ENCODE peak calls at places on chromosomes 5 and 9, in five cellular contexts. V is endothelial cell of umbilical vein, O is PC-9, Y is GM12878, T is PC-3. E is an unnamed sample. For H3K4me1, the result is how much of the 10 kb centered on the place peaks cover.

GRCh38 chr5:56637321-56637920 is 177.9 kb upstream of the MAP3K1 start:
- DNase-seq in V (peak), O (peak), Y (no peak), T (peak), E (no peak)

GRCh38 chr9:92234503-92234902 is 59.0 kb downstream of the IARS1 start:
- DNase-seq in V (no peak), O (no peak), Y (no peak), T (no peak), E (no peak)

GRCh38 chr5:68432682-68433081 is 217.1 kb downstream of the PIK3R1 start:
- DNase-seq in V (no peak), O (no peak), Y (no peak), T (peak), E (peak)

GRCh38 chr5:151721087-151721646 is 34.5 kb upstream of the SPARC start:
- DNase-seq in V (no peak), O (no peak), Y (peak), T (no peak), E (no peak)

GRCh38 chr9:15606667-15607472 is 54.0 kb downstream of the CCDC171 start:
- DNase-seq in V (peak), O (no peak), Y (no peak), T (peak), E (peak)

GRCh38 chr5:1718669-1719068 is 81.0 kb downstream of the MRPL36 start:
- DNase-seq in V (no peak), O (no peak), Y (no peak), T (peak), E (peak)

GRCh38 chr5:346229-346935 is 24.9 kb downstream of the AHRR start:
- DNase-seq in V (no peak), O (no peak), Y (no peak), T (no peak), E (no peak)

GRCh38 chr5:29853711-29854110 is 1339.8 kb upstream of the CDH6 start:
- DNase-seq in V (no peak), O (no peak), Y (no peak), T (no peak), E (no peak)

GRCh38 chr5:127011151-127011550 is 19.2 kb downstream of the MARCHF3 start:
- DNase-seq in V (no peak), O (no peak), Y (no peak), T (peak), E (no peak)

GRCh38 chr9:71652480-71652879 is 115.8 kb downstream of the CEMIP2 start:
- DNase-seq in V (no peak), O (no peak), Y (no peak), T (no peak), E (no peak)

GRCh38 chr9:116451500-116451899 is 235.6 kb upstream of the TRIM32 start:
- DNase-seq in V (no peak), O (no peak), Y (no peak), T (no peak), E (no peak)

GRCh38 chr5:173888473-173889135 is 455 bp downstream of the CPEB4 start:
- DNase-seq in V (peak), O (no peak), Y (no peak), T (peak), E (no peak)

GRCh38 chr5:134003064-134003956 is 1.5 kb downstream of the VDAC1 start:
- DNase-seq in V (no peak), O (no peak), Y (no peak), T (peak), E (no peak)

GRCh38 chr9:33782395-33783152 is 12.8 kb upstream of the PRSS3 start:
- DNase-seq in V (peak), O (no peak), Y (no peak), T (peak), E (no peak)

GRCh38 chr9:87160148-87161107 is 213.1 kb upstream of the GAS1 start:
- DNase-seq in V (no peak), O (no peak), Y (no peak), T (no peak), E (no peak)

GRCh38 chr9:129027685-129028191 is 393 bp downstream of the SH3GLB2 start:
- DNase-seq in V (peak), O (peak), Y (no peak), T (peak), E (no peak)

GRCh38 chr9:19284729-19285128 is 54.2 kb downstream of the DENND4C start:
- DNase-seq in V (no peak), O (no peak), Y (no peak), T (no peak), E (no peak)

GRCh38 chr5:132753135-132753987 is 6.1 kb downstream of the CCNI2 start:
- DNase-seq in V (no peak), O (no peak), Y (no peak), T (no peak), E (no peak)

GRCh38 chr5:168159425-168159824 is 132.0 kb upstream of the WWC1 start:
- DNase-seq in V (no peak), O (peak), Y (no peak), T (no peak), E (no peak)

GRCh38 chr5:151664694-151665583 is 21.8 kb downstream of the SPARC start:
- DNase-seq in V (peak), O (no peak), Y (no peak), T (no peak), E (no peak)

GRCh38 chr9:119289740-119290139 is 79.5 kb downstream of the BRINP1 start:
- DNase-seq in V (peak), O (no peak), Y (no peak), T (peak), E (no peak)

GRCh38 chr5:180688326-180689070 is 39.1 kb upstream of the FLT4 start:
- DNase-seq in V (no peak), O (no peak), Y (no peak), T (no peak), E (no peak)

GRCh38 chr9:8256880-8257279 is 457.3 kb upstream of the DMAC1 start:
- DNase-seq in V (no peak), O (no peak), Y (no peak), T (no peak), E (no peak)

GRCh38 chr5:126965061-126965475 is 65.3 kb downstream of the MARCHF3 start:
- DNase-seq in V (peak), O (peak), Y (peak), T (peak), E (no peak)

GRCh38 chr5:111722016-111722591 is 34.9 kb downstream of the NREP start:
- DNase-seq in V (no peak), O (no peak), Y (no peak), T (no peak), E (no peak)

GRCh38 chr9:132245465-132245864 is 83.6 kb downstream of the NTNG2 start:
- DNase-seq in V (no peak), O (no peak), Y (no peak), T (no peak), E (no peak)

GRCh38 chr5:124806857-124807196 is 60.4 kb upstream of the ZNF608 start:
- DNase-seq in V (no peak), O (no peak), Y (no peak), T (no peak), E (no peak)

GRCh38 chr5:139402561-139403158 is 1.2 kb downstream of the SPATA24 start:
- DNase-seq in V (no peak), O (no peak), Y (no peak), T (peak), E (peak)

GRCh38 chr5:37833990-37834389 is 5.9 kb downstream of the GDNF start:
- DNase-seq in V (no peak), O (no peak), Y (no peak), T (no peak), E (no peak)

GRCh38 chr5:43000198-43000840 is 39.8 kb downstream of the ANXA2R start:
- DNase-seq in V (no peak), O (peak), Y (no peak), T (no peak), E (no peak)

GRCh38 chr5:40834391-40834848 is 602 bp downstream of the RPL37 start:
- DNase-seq in V (peak), O (no peak), Y (no peak), T (no peak), E (no peak)

GRCh38 chr5:139390639-139391569 is 1.2 kb upstream of the MZB1 start:
- DNase-seq in V (no peak), O (no peak), Y (no peak), T (peak), E (no peak)

GRCh38 chr5:1183424-1184162 is 17.8 kb upstream of the SLC6A19 start:
- DNase-seq in V (no peak), O (no peak), Y (no peak), T (no peak), E (no peak)

GRCh38 chr5:62084391-62084790 is 221.6 kb upstream of the KIF2A start:
- DNase-seq in V (no peak), O (no peak), Y (no peak), T (no peak), E (no peak)

GRCh38 chr9:13144176-13144820 is 135.2 kb downstream of the MPDZ start:
- DNase-seq in V (peak), O (no peak), Y (no peak), T (no peak), E (no peak)

GRCh38 chr9:87152206-87152605 is 204.9 kb upstream of the GAS1 start:
- DNase-seq in V (no peak), O (no peak), Y (no peak), T (no peak), E (no peak)

GRCh38 chr9:119009253-119009652 is 360.0 kb downstream of the BRINP1 start:
- DNase-seq in V (no peak), O (no peak), Y (no peak), T (no peak), E (no peak)

GRCh38 chr9:109121218-109121796 is 1.6 kb upstream of the TMEM245 start:
- DNase-seq in V (no peak), O (no peak), Y (no peak), T (no peak), E (no peak)

GRCh38 chr5:1737790-1738405 is 61.7 kb downstream of the MRPL36 start:
- DNase-seq in V (peak), O (no peak), Y (peak), T (peak), E (peak)

GRCh38 chr9:120735009-120735408 is 20.7 kb upstream of the MEGF9 start:
- DNase-seq in V (peak), O (no peak), Y (no peak), T (no peak), E (no peak)
- H3K4me1 ChIP-seq in V (under half), O (half or more), Y (under half), T (under half), E (under half)

GRCh38 chr5:154474267-154474956 is 3.6 kb downstream of the HAND1 start:
- DNase-seq in V (no peak), O (no peak), Y (no peak), T (no peak), E (no peak)
- TF ChIP-seq EZH2 in V (peak), O (no peak), Y (no peak), T (no peak), E (no peak)

DNA sequence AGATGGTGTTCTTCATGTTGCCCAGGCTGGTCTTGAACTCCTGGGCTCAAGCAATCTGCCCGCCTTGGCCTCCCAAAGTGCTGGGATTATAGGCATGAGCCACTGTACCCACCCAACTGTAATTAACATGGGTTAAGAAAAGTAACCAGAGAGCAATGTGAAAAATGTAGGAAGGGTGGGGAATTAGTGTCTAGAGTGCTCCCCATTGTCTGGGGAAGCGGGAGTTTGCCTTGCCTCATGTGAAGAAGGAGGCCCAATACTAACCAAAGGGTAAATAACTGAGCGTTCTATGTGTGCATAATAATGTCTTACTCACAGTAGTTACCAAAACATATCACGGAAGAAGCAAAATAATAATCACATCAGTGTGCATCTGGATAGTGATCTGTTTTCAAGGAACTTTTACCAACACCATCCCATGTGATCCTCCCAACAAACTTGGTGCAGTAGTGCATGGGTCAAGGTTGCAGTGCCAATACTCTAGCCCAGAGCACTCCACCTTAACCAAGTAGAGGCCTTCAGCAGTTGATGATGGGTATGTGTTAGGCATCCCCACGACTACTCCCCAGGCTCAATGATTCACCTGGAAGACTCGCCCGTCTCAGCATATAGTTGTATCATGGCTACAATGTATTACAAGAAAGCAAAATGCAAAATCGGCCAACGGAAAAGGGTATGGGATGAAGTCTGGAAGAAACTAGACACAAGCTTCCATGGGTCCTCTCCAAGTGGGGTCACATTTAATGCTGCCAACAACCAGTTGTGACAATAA is 26.2 kb downstream of the GNAQ start:
- DNase-seq in V (no peak), O (peak), Y (no peak), T (no peak), E (no peak)
- H3K4me1 ChIP-seq in V (under half), O (under half), Y (under half), T (under half), E (under half)

GRCh38 chr5:154487541-154487940 is 9.5 kb upstream of the HAND1 start:
- DNase-seq in V (no peak), O (no peak), Y (peak), T (no peak), E (no peak)

GRCh38 chr5:154485092-154485491 is 7.1 kb upstream of the HAND1 start:
- DNase-seq in V (no peak), O (no peak), Y (no peak), T (no peak), E (no peak)

GRCh38 chr5:154486427-154486866 is 8.4 kb upstream of the HAND1 start:
- DNase-seq in V (no peak), O (no peak), Y (no peak), T (no peak), E (no peak)

GRCh38 chr5:154484393-154484944 is 6.4 kb upstream of the HAND1 start:
- DNase-seq in V (no peak), O (no peak), Y (no peak), T (no peak), E (no peak)

DNA sequence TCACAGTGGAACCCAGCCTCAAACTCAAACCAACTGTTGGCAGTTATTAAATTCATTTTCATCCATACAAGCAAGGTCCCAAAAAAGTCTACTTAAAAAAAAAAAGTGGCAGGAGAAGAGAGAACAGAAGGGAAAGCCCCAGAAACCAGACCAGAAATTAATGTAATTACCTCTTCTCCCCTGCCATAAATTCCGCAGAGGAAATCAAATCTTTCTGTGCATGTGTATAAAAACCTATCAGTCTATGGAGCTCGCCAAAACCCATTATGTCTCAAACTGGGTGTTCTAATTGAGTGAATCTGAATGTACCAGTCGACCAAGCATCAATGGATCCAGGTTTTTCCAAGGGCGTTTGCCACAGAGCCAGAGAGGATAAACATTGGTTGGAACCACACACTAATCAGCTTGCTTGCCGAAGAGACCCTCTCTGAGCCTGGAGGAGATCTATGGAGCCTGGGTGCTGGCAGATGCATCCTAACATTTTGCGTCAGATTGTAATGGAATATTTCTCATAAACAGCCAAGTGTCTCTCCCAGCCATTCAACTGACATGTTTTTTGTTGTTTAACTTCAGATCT is 7.9 kb upstream of the HAND1 start:
- DNase-seq in V (no peak), O (no peak), Y (no peak), T (no peak), E (no peak)
- TF ChIP-seq EZH2 in V (peak), O (no peak), Y (no peak), T (no peak), E (no peak)

E was measured in HCT116.